ENCODE peak calls at places on chromosomes 7 and 10, in seven cellular contexts. R, N, S, M, A, H and P are unnamed samples.

GRCh38 chr7:126727930-126728331 is 524.8 kb downstream of the GRM8 start:
- DNase-seq in R (peak), H (no peak), S (no peak), M (no peak), N (no peak), A (no peak), P (no peak)

GRCh38 chr10:110883924-110884323 is 12.2 kb downstream of the PDCD4 start:
- DNase-seq in H (no peak), R (peak), N (no peak), A (no peak), M (no peak), S (no peak), P (no peak)

GRCh38 chr7:143104759-143105158 is 27.1 kb upstream of the PIP start:
- DNase-seq in A (no peak), M (no peak), R (no peak), H (peak), N (no peak), S (no peak), P (no peak)

GRCh38 chr7:22377690-22378089 is 20.7 kb upstream of the RAPGEF5 start:
- DNase-seq in N (no peak), S (no peak), M (no peak), H (no peak), A (no peak), R (no peak), P (no peak)

GRCh38 chr7:13181221-13181620 is 493.8 kb downstream of the ARL4A start:
- DNase-seq in H (no peak), S (no peak), N (no peak), M (no peak), A (no peak), R (no peak), P (no peak)

GRCh38 chr10:16030562-16030961 is 170.3 kb upstream of the MINDY3 start:
- DNase-seq in H (no peak), M (no peak), N (no peak), S (no peak), R (no peak), A (no peak), P (no peak)

GRCh38 chr7:101420436-101420835 is 57.8 kb downstream of the COL26A1 start:
- DNase-seq in H (no peak), N (no peak), R (peak), S (peak), A (no peak), M (peak), P (peak)

GRCh38 chr7:30894866-30895408 is 16.7 kb upstream of the AQP1 start:
- DNase-seq in S (peak), A (no peak), M (no peak), N (no peak), H (no peak), R (no peak), P (no peak)

GRCh38 chr10:18098201-18098600 is 42.0 kb upstream of the CACNB2 start:
- DNase-seq in M (no peak), S (no peak), R (no peak), N (no peak), A (no peak), H (no peak), P (no peak)

GRCh38 chr10:72253002-72253401 is 20.7 kb upstream of the DDIT4 start:
- DNase-seq in N (no peak), M (no peak), R (no peak), H (no peak), A (no peak), S (no peak), P (no peak)

GRCh38 chr7:135690566-135690965 is 28.3 kb downstream of the STMP1 start:
- DNase-seq in H (no peak), A (no peak), S (no peak), R (no peak), N (no peak), M (no peak), P (no peak)

GRCh38 chr10:62050941-62051433 is 149.5 kb downstream of the ARID5B start:
- DNase-seq in S (no peak), M (no peak), A (peak), R (peak), N (peak), H (peak), P (no peak)

GRCh38 chr7:73734619-73735525 is 3.7 kb downstream of the ABHD11 start:
- DNase-seq in H (peak), R (peak), N (peak), A (peak), S (peak), M (peak), P (peak)

GRCh38 chr10:126376956-126377355 is 11.3 kb downstream of the ADAM12 start:
- DNase-seq in N (no peak), R (no peak), A (no peak), H (no peak), S (no peak), M (no peak), P (no peak)

GRCh38 chr10:77949167-77949566 is 22.6 kb upstream of the DLG5 start:
- DNase-seq in R (no peak), A (no peak), N (peak), S (peak), H (no peak), M (peak), P (no peak)

GRCh38 chr10:45399113-45399512 is 25.1 kb downstream of the ALOX5 start:
- DNase-seq in A (no peak), S (no peak), M (no peak), N (no peak), H (no peak), R (no peak), P (no peak)

DNA sequence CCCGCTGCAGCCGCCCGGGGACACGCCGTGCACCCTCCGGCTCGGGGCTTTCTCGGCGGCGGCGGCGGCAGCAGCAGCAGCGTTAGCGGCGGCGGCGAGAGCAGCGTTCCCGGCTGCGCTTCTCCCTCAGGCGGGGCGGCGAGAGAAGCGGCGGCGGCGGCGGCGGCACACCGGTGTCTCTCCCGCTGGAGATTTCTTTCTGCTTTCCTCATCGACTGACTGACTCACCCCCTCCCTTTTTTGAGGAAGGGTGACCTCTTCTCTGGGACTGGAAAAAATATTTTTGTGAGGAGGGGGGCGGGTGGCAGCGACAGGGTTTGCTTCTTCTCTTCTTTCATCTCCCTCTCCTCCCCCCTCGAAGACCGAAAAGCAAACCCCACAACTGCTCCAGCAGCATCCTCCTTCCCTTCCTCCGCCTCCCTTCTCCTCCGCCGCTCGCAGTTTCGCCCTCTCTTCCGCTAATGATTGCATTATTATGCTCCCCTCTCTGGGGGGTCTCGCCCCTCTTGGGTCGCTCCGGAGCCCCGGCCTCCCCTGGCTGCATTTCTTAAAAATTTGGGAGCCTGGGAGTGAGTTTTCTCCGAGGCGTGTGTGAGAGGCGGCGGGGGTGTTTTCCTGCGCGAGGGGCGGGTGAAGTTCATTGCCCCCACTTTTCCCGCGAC is 343 bp downstream of the AUTS2 start:
- DNase-seq in A (no peak), N (no peak), H (no peak), M (no peak), R (no peak), S (peak), P (no peak)
- TF ChIP-seq SP1 in A (no peak), N (no peak), H (no peak), M (no peak), R (no peak), S (no peak), P (no peak)

GRCh38 chr7:55172161-55172560 is 153.3 kb downstream of the EGFR start:
- DNase-seq in H (no peak), A (no peak), M (no peak), S (no peak), N (no peak), R (no peak), P (no peak)
- TF ChIP-seq SP1 in H (no peak), A (no peak), M (no peak), S (no peak), N (no peak), R (no peak), P (no peak)

DNA sequence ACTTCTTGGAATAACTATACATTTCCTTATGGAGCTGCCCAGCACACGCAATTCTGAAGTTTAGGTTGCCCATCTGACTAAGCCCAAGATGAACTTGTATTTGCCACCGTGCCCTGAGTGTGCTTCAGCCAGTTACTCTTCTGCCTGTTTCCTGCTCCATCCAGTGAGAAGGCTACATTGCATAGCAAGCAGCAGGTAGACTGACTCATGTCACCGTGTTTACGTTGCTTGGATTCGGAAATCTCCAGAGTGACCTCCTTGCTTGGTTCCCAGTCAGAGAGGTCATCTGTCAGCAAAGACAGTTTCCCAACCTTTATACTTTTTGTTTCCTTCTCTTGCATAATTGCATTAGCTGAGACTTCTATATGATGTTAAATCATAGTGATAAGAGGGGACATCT is 30.9 kb downstream of the NACAD start:
- DNase-seq in H (no peak), M (no peak), R (no peak), N (no peak), S (no peak), A (no peak), P (peak)
- TF ChIP-seq SP1 in H (no peak), M (no peak), R (no peak), N (no peak), S (no peak), A (no peak), P (no peak)

GRCh38 chr7:18978108-18978495 is 139.3 kb downstream of the TWIST1 start:
- DNase-seq in H (no peak), R (no peak), S (no peak), A (no peak), N (peak), M (no peak), P (no peak)
- TF ChIP-seq SP1 in H (no peak), R (no peak), S (no peak), A (no peak), N (peak), M (no peak), P (no peak)